ENCODE peak calls at places on chromosomes 5 and 9, in seven cellular contexts. K is RWPE1, I is A549, C is IMR-90, X is left ventricle myocardium inferior, T is neural progenitor cell, F is foreskin keratinocyte. D is an unnamed sample.

GRCh38 chr5:158979749-158980521 is 119.8 kb downstream of the EBF1 start:
- DNase-seq in K (peak), I (peak), C (peak), X (peak), T (peak), F (no peak), D (peak)

GRCh38 chr5:167147879-167148278 is 1143.6 kb upstream of the WWC1 start:
- DNase-seq in K (no peak), I (no peak), C (no peak), X (no peak), T (no peak), F (no peak), D (no peak)

GRCh38 chr5:61953913-61954312 is 352.1 kb upstream of the KIF2A start:
- DNase-seq in K (no peak), I (no peak), C (no peak), X (no peak), T (no peak), F (peak), D (no peak)

GRCh38 chr9:1712861-1713260 is 302.3 kb upstream of the SMARCA2 start:
- DNase-seq in K (no peak), I (no peak), C (no peak), X (no peak), T (no peak), F (no peak), D (no peak)

GRCh38 chr5:26003966-26004365 is 1034.4 kb downstream of the CDH9 start:
- DNase-seq in K (no peak), I (peak), C (no peak), X (no peak), T (no peak), F (no peak), D (no peak)

GRCh38 chr5:111942661-111943401 is 185.8 kb upstream of the NREP start:
- DNase-seq in K (no peak), I (no peak), C (peak), X (no peak), T (no peak), F (no peak), D (no peak)

GRCh38 chr9:26744362-26744965 is 148.1 kb downstream of the CAAP1 start:
- DNase-seq in K (no peak), I (peak), C (peak), X (no peak), T (peak), F (no peak), D (no peak)

GRCh38 chr9:128048663-128049062 is 18.5 kb downstream of the NAIF1 start:
- DNase-seq in K (peak), I (no peak), C (no peak), X (no peak), T (no peak), F (no peak), D (no peak)

GRCh38 chr5:122907238-122907637 is 61.8 kb downstream of the SNX24 start:
- DNase-seq in K (peak), I (peak), C (peak), X (no peak), T (no peak), F (peak), D (no peak)

GRCh38 chr5:163564321-163564924 is 59.0 kb downstream of the MAT2B start:
- DNase-seq in K (peak), I (peak), C (peak), X (no peak), T (peak), F (no peak), D (peak)

GRCh38 chr5:126961128-126961527 is 69.2 kb downstream of the MARCHF3 start:
- DNase-seq in K (no peak), I (no peak), C (peak), X (no peak), T (no peak), F (no peak), D (no peak)

GRCh38 chr5:109247943-109248342 is 161.8 kb downstream of the PJA2 start:
- DNase-seq in K (no peak), I (no peak), C (no peak), X (no peak), T (no peak), F (no peak), D (no peak)

GRCh38 chr5:71503536-71503935 is 48.1 kb downstream of the BDP1 start:
- DNase-seq in K (no peak), I (no peak), C (no peak), X (no peak), T (no peak), F (no peak), D (no peak)

GRCh38 chr5:74945561-74946165 is 79.5 kb upstream of the FAM169A start:
- DNase-seq in K (no peak), I (no peak), C (no peak), X (no peak), T (no peak), F (no peak), D (no peak)

GRCh38 chr5:169084775-169085566 is 216.0 kb downstream of the SLIT3 start:
- DNase-seq in K (no peak), I (no peak), C (no peak), X (no peak), T (peak), F (no peak), D (no peak)

GRCh38 chr5:111948078-111948477 is 191.1 kb upstream of the NREP start:
- DNase-seq in K (no peak), I (no peak), C (no peak), X (no peak), T (no peak), F (no peak), D (no peak)

GRCh38 chr9:129835860-129836223 is 584 bp downstream of the USP20 start:
- DNase-seq in K (peak), I (no peak), C (peak), X (no peak), T (peak), F (no peak), D (no peak)

GRCh38 chr9:35510745-35511428 is 21.0 kb downstream of the RUSC2 start:
- DNase-seq in K (peak), I (peak), C (peak), X (peak), T (no peak), F (no peak), D (peak)

GRCh38 chr5:53991942-53992341 is 318.4 kb downstream of the ARL15 start:
- DNase-seq in K (no peak), I (peak), C (no peak), X (no peak), T (no peak), F (no peak), D (no peak)

GRCh38 chr5:173909205-173909604 is 21.1 kb downstream of the CPEB4 start:
- DNase-seq in K (no peak), I (no peak), C (no peak), X (no peak), T (no peak), F (no peak), D (no peak)

GRCh38 chr5:132266836-132267160 is 9.3 kb downstream of the PDLIM4 start:
- DNase-seq in K (no peak), I (no peak), C (no peak), X (no peak), T (no peak), F (no peak), D (no peak)

GRCh38 chr5:34998058-34998789 is 49.5 kb downstream of the AGXT2 start:
- DNase-seq in K (no peak), I (peak), C (peak), X (no peak), T (no peak), F (no peak), D (no peak)

GRCh38 chr9:78295177-78295575 is 1.7 kb upstream of the PSAT1 start:
- DNase-seq in K (no peak), I (no peak), C (no peak), X (no peak), T (no peak), F (no peak), D (no peak)

GRCh38 chr9:89122944-89123343 is 55.7 kb downstream of the SHC3 start:
- DNase-seq in K (no peak), I (no peak), C (peak), X (no peak), T (no peak), F (peak), D (no peak)

GRCh38 chr5:22896155-22896554 is 43.0 kb upstream of the CDH12 start:
- DNase-seq in K (peak), I (no peak), C (no peak), X (no peak), T (no peak), F (no peak), D (no peak)

DNA sequence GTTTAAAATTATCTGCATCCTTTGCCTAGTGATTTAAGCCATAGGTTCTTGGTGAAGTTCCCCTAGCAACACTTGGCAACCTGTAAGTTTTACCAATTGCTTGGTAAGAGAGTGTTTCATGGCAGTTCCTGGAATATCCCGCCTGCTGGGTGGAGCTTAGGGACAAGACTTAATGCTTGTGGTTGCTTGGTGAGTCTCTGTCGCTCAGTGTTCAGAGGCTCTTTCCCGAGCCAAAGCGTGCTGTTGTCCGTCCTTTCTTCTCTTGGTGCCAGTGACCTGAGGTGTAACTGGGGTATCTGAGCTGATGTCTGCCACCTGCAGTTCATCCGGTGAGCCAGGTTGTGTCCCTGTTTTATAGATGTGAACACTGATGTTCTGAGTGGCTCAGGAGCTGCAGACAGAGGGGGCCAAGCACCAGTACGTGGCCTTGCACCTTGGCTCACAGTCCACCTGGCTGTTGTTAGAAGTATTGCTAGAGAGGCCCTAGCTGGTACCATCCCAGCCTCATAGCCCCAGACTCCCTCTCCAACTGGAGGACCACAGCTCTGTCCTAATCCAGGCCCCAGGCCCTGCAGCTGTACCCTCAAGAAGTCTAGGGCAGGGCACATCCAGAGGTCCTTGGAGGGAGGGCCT is 16.1 kb downstream of the PHF2 start:
- DNase-seq in K (no peak), I (peak), C (no peak), X (no peak), T (no peak), F (no peak), D (no peak)
- TF ChIP-seq CTCF in K (no peak), I (no peak), C (no peak), X (no peak), T (no peak), F (peak), D (no peak)

GRCh38 chr9:101226161-101226560 is 158.6 kb downstream of the BAAT start:
- DNase-seq in K (no peak), I (no peak), C (no peak), X (no peak), T (no peak), F (no peak), D (no peak)

GRCh38 chr9:101232405-101232977 is 152.3 kb downstream of the BAAT start:
- DNase-seq in K (no peak), I (no peak), C (no peak), X (no peak), T (no peak), F (no peak), D (no peak)

GRCh38 chr9:101229606-101230005 is 155.2 kb downstream of the BAAT start:
- DNase-seq in K (no peak), I (no peak), C (no peak), X (no peak), T (no peak), F (no peak), D (no peak)

DNA sequence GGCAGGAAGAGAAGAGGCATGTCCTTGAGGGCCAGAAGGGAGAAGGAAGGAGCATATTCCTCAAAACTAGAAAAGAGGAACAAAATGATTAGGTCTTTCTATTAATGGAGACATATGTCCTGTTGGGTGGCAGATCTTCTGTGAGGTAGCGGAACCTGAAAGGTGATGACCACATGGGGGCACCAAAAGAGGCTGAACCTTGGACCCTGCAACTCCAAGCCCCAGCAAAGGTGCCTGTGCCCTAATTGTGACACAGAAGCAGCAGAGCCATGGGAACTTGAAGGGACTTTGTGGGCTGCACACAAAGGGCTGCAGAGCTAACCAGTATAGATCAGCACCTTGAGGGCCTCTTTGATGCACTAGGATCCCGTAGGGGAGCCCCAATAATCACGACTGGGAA is 158.0 kb downstream of the BAAT start:
- DNase-seq in K (no peak), I (no peak), C (no peak), X (no peak), T (no peak), F (no peak), D (no peak)
- H3K27ac ChIP-seq in K (no peak), I (no peak), C (no peak), X (no peak), T (no peak), F (no peak), D (no peak)

DNA sequence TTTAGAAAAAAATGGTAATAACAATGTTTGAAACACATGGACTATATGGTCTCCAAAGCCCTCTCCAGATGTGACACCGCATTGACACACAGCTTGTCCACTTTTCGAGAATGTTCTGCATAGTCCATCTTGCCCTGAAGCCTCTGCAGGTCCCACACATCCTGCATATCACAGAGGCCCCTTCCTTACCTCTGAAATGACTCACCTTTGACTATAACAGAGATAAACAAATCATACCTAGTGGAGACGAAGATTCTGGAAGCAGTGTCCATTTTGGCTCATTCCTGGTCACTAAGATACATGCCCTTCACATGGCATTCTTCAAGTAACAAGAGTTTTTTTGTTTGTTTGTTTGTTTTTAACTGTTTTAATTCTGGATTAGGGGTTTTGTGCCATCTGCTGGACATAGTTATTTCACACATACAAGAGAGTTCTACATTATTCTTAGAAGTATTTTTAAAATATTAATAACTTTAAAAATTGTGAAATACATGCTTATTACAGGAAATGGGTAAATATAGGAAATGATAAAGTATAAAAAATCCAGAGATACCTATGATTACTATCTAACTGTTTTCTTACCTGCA is 5.1 kb downstream of the ARL14EPL start:
- DNase-seq in K (no peak), I (peak), C (no peak), X (no peak), T (no peak), F (peak), D (no peak)
- TF ChIP-seq CTCF in K (no peak), I (peak), C (peak), X (no peak), T (peak), F (peak), D (no peak)

GRCh38 chr9:28249424-28249823 is 676.1 kb upstream of the C9orf72 start:
- DNase-seq in K (no peak), I (no peak), C (no peak), X (no peak), T (no peak), F (no peak), D (no peak)

GRCh38 chr9:28260331-28260730 is 687.0 kb upstream of the C9orf72 start:
- DNase-seq in K (no peak), I (no peak), C (no peak), X (no peak), T (no peak), F (no peak), D (no peak)

GRCh38 chr9:28255174-28255573 is 681.9 kb upstream of the C9orf72 start:
- DNase-seq in K (no peak), I (no peak), C (no peak), X (no peak), T (no peak), F (no peak), D (no peak)
- H3K27ac ChIP-seq in K (no peak), I (no peak), C (no peak), X (no peak), T (no peak), F (no peak), D (no peak)

GRCh38 chr5:31196309-31196708 is 2.8 kb downstream of the CDH6 start:
- DNase-seq in K (no peak), I (peak), C (peak), X (no peak), T (peak), F (no peak), D (no peak)
- TF ChIP-seq CTCF in K (no peak), I (no peak), C (peak), X (peak), T (peak), F (no peak), D (no peak)

GRCh38 chr9:133273098-133273497 is 1.9 kb downstream of the ABO start:
- DNase-seq in K (no peak), I (no peak), C (no peak), X (no peak), T (no peak), F (no peak), D (no peak)
- H3K27ac ChIP-seq in K (no peak), I (no peak), C (no peak), X (no peak), T (no peak), F (no peak), D (no peak)

GRCh38 chr5:3593771-3594513 is 1.7 kb upstream of the IRX1 start:
- DNase-seq in K (no peak), I (no peak), C (no peak), X (no peak), T (peak), F (no peak), D (no peak)
- TF ChIP-seq CTCF in K (no peak), I (no peak), C (no peak), X (no peak), T (no peak), F (no peak), D (no peak)

GRCh38 chr5:146192571-146193043 is 10.2 kb upstream of the LARS1 start:
- DNase-seq in K (no peak), I (no peak), C (no peak), X (no peak), T (no peak), F (no peak), D (no peak)
- H3K27ac ChIP-seq in K (no peak), I (peak), C (no peak), X (no peak), T (no peak), F (no peak), D (no peak)

GRCh38 chr5:142716963-142717362 is 31.1 kb upstream of the FGF1 start:
- DNase-seq in K (no peak), I (peak), C (peak), X (peak), T (peak), F (peak), D (no peak)
- TF ChIP-seq CTCF in K (no peak), I (no peak), C (peak), X (peak), T (peak), F (peak), D (no peak)